ENCODE peak calls at places on chromosome 1, in ten cellular contexts. D is iris pigment epithelial cell; C is choroid plexus epithelial cell; E is stimulated activated CD4-positive, alpha-beta T cell treated with anti-CD3 and anti-CD28 coated beads, Interleukin-12 subunit alpha, Interleukin-12 subunit beta, amount 100 ng/mL, for 4 hours; Z is EL; J is pancreas; P is activated T-helper 1 cell treated with Interleukin-2 at 50 U/mL for 16 hours; K is islet precursor cell; R is NCI-H1092; M is SW 1271. G is an unnamed sample.

GRCh38 chr1:46767649-46768282 is 31.1 kb upstream of the CYP4B1 start:
- DNase-seq in E (no peak), P (no peak), K (peak; percentile 30), J (no peak), D (no peak), R (no peak), M (no peak), C (no peak), Z (no peak), G (no peak)

GRCh38 chr1:160777486-160778089 is 18.4 kb upstream of the LY9 start:
- DNase-seq in P (no peak), C (peak; percentile 19), D (no peak), Z (peak; percentile 17), R (no peak), J (no peak), M (peak; percentile 8), K (peak; percentile 74), E (peak; percentile 31), G (peak; percentile 71)

GRCh38 chr1:245876586-245876985 is 630.5 kb downstream of the SMYD3 start:
- DNase-seq in P (no peak), E (no peak), J (no peak), Z (no peak), C (peak; percentile 78), M (no peak), D (peak; percentile 85), K (no peak), R (no peak), G (no peak)

GRCh38 chr1:217881607-217882332 is 250.6 kb downstream of the SPATA17 start:
- DNase-seq in C (no peak), J (no peak), Z (peak; percentile 63), E (no peak), D (no peak), M (no peak), R (no peak), P (no peak), K (peak; percentile 87), G (no peak)

GRCh38 chr1:196393742-196394141 is 214.5 kb downstream of the KCNT2 start:
- DNase-seq in K (no peak), M (no peak), P (no peak), Z (peak; percentile 64), D (peak; percentile 85), J (no peak), E (no peak), C (peak; percentile 87), R (no peak), G (no peak)

GRCh38 chr1:162138107-162138506 is 68.6 kb downstream of the NOS1AP start:
- DNase-seq in Z (no peak), D (no peak), K (no peak), J (no peak), M (no peak), E (no peak), P (no peak), C (no peak), R (no peak), G (no peak)

GRCh38 chr1:76862447-76862846 is 4.8 kb upstream of the ST6GALNAC5 start:
- DNase-seq in M (no peak), D (peak; percentile 88), R (no peak), P (no peak), C (peak; percentile 68), K (no peak), J (no peak), Z (peak; percentile 92), E (no peak), G (no peak)

GRCh38 chr1:207815913-207816312 is 64.1 kb downstream of the CD46 start:
- DNase-seq in K (no peak), J (no peak), D (peak; percentile 67), E (no peak), P (no peak), C (peak; percentile 33), Z (peak; percentile 59), R (no peak), M (no peak), G (no peak)

GRCh38 chr1:103191327-103191726 is 83.0 kb upstream of the COL11A1 start:
- DNase-seq in D (peak; percentile 49), K (no peak), C (peak; percentile 50), M (no peak), R (no peak), E (no peak), Z (peak; percentile 58), P (no peak), J (no peak), G (no peak)

GRCh38 chr1:115757866-115758265 is 10.6 kb downstream of the CASQ2 start:
- DNase-seq in C (no peak), R (no peak), Z (no peak), D (no peak), E (no peak), J (no peak), K (no peak), P (no peak), M (no peak), G (no peak)

GRCh38 chr1:9874959-9875635 is 35.0 kb downstream of the CTNNBIP1 start:
- DNase-seq in J (peak; percentile 82), P (peak; percentile 55), K (peak; percentile 91), E (peak; percentile 67), Z (peak; percentile 70), D (peak; percentile 57), R (peak; percentile 81), C (peak; percentile 78), M (peak; percentile 18), G (peak; percentile 85)

GRCh38 chr1:25917996-25918395 is 11.8 kb upstream of the STMN1 start:
- DNase-seq in D (no peak), R (no peak), K (no peak), Z (no peak), J (no peak), M (no peak), E (no peak), C (peak; percentile 35), P (no peak), G (no peak)

GRCh38 chr1:118944546-118944945 is 43.6 kb downstream of the TBX15 start:
- DNase-seq in K (no peak), C (no peak), R (no peak), P (no peak), E (no peak), D (no peak), J (no peak), Z (no peak), M (no peak), G (no peak)

GRCh38 chr1:224637510-224637909 is 21.4 kb downstream of the CNIH3 start:
- DNase-seq in D (peak; percentile 78), Z (peak; percentile 94), J (no peak), K (no peak), C (peak; percentile 66), E (no peak), P (no peak), M (no peak), R (no peak), G (peak; percentile 31)

GRCh38 chr1:54220004-54220811 is 20.2 kb downstream of the MRPL37 start:
- DNase-seq in M (no peak), D (peak; percentile 66), K (peak; percentile 52), C (peak; percentile 75), Z (no peak), P (no peak), R (no peak), J (peak; percentile 82), E (no peak), G (no peak)

GRCh38 chr1:916173-917075 is 7.3 kb upstream of the SAMD11 start:
- DNase-seq in P (no peak), C (no peak), K (no peak), E (no peak), J (peak; percentile 64), Z (no peak), D (no peak), R (no peak), M (no peak), G (peak; percentile 0)

GRCh38 chr1:88983791-88984552 is 8.5 kb downstream of the KYAT3 start:
- DNase-seq in M (peak; percentile 28), R (no peak), P (no peak), Z (peak; percentile 57), J (no peak), C (peak; percentile 77), K (no peak), D (peak; percentile 62), E (no peak), G (peak; percentile 72)

GRCh38 chr1:42957880-42958487 is 684 bp downstream of the SLC2A1 start:
- DNase-seq in E (peak; percentile 66), R (peak; percentile 46), J (peak; percentile 85), Z (peak; percentile 76), D (peak; percentile 62), K (peak; percentile 77), P (peak; percentile 57), C (no peak), M (peak; percentile 17), G (peak; percentile 63)

GRCh38 chr1:235011599-235012435 is 116.8 kb downstream of the TOMM20 start:
- DNase-seq in E (peak; percentile 86), C (peak; percentile 97), Z (peak; percentile 100), M (peak; percentile 74), D (peak; percentile 100), P (peak; percentile 85), J (no peak), R (no peak), K (peak; percentile 96), G (peak; percentile 81)

GRCh38 chr1:920506-920905 is 3.2 kb upstream of the SAMD11 start:
- DNase-seq in C (no peak), D (no peak), E (no peak), J (no peak), P (no peak), R (no peak), K (no peak), M (no peak), Z (no peak), G (no peak)

GRCh38 chr1:210076620-210077019 is 138.6 kb downstream of the SYT14 start:
- DNase-seq in E (no peak), P (no peak), R (no peak), K (no peak), Z (no peak), C (no peak), J (no peak), D (no peak), M (no peak), G (no peak)

GRCh38 chr1:45359882-45360513 is 19.8 kb upstream of the MUTYH start:
- DNase-seq in M (peak; percentile 28), Z (peak; percentile 62), R (peak; percentile 30), D (peak; percentile 81), K (no peak), J (no peak), P (no peak), E (peak; percentile 40), C (peak; percentile 90), G (peak; percentile 71)

GRCh38 chr1:222928212-222928611 is 113.4 kb downstream of the DISP1 start:
- DNase-seq in C (peak; percentile 88), P (no peak), R (peak; percentile 36), Z (no peak), K (peak; percentile 92), J (peak; percentile 64), D (peak; percentile 76), E (no peak), M (no peak), G (no peak)

GRCh38 chr1:40267767-40268187 is 9.7 kb downstream of the ZMPSTE24 start:
- DNase-seq in C (peak; percentile 94), K (no peak), Z (peak; percentile 79), M (no peak), E (no peak), J (no peak), D (peak; percentile 92), P (no peak), R (no peak), G (no peak)

GRCh38 chr1:221887091-221887746 is 145.3 kb upstream of the DUSP10 start:
- DNase-seq in Z (peak; percentile 96), E (no peak), K (peak; percentile 99), R (no peak), M (no peak), D (peak; percentile 73), C (peak; percentile 62), P (no peak), J (peak; percentile 60), G (peak; percentile 40)

GRCh38 chr1:169900567-169900966 is 6.9 kb upstream of the SCYL3 start:
- DNase-seq in P (no peak), J (no peak), Z (no peak), R (no peak), D (no peak), K (no peak), C (no peak), M (no peak), E (no peak), G (no peak)

GRCh38 chr1:231923461-231924132 is 297.0 kb downstream of the DISC1 start:
- DNase-seq in R (no peak), E (no peak), J (no peak), P (no peak), K (no peak), Z (peak; percentile 36), D (no peak), M (no peak), C (no peak), G (no peak)

GRCh38 chr1:27000817-27001460 is 7.4 kb downstream of the TRNP1 start:
- DNase-seq in R (no peak), P (no peak), M (no peak), K (peak; percentile 71), J (no peak), Z (peak; percentile 82), E (no peak), D (peak; percentile 77), C (no peak), G (peak; percentile 44)